ENCODE peak calls at places on chromosomes 13 and 19, in four cellular contexts. O, D, T and H are unnamed samples.

GRCh38 chr19:12838893-12839656 is 760 bp downstream of the MAST1 start:
- DNase-seq in T (no peak), D (no peak), O (peak; percentile 47), H (no peak)

GRCh38 chr13:54387607-54388006 is 1359.0 kb downstream of the OLFM4 start:
- DNase-seq in O (no peak), T (no peak), D (no peak), H (no peak)

GRCh38 chr13:42971670-42972355 is 20.2 kb downstream of the EPSTI1 start:
- DNase-seq in O (no peak), T (no peak), D (no peak), H (no peak)

GRCh38 chr13:46388846-46389245 is 1.8 kb upstream of the RUBCNL start:
- DNase-seq in T (no peak), D (no peak), O (no peak), H (no peak)

GRCh38 chr19:11446652-11447301 is 11.3 kb downstream of the PRKCSH start:
- DNase-seq in O (peak; percentile 94), D (peak; percentile 72), T (no peak), H (peak; percentile 80)

GRCh38 chr13:20891768-20892167 is 10.8 kb downstream of the XPO4 start:
- DNase-seq in D (no peak), O (no peak), T (no peak), H (no peak)

GRCh38 chr13:111610077-111610476 is 289.6 kb downstream of the TEX29 start:
- DNase-seq in O (no peak), T (no peak), D (no peak), H (no peak)

GRCh38 chr13:51806571-51806970 is 2.6 kb upstream of the DHRS12 start:
- DNase-seq in O (no peak), T (no peak), D (no peak), H (no peak)

GRCh38 chr13:38401276-38401675 is 51.6 kb downstream of the UFM1 start:
- DNase-seq in D (no peak), O (no peak), T (no peak), H (no peak)

GRCh38 chr19:39696418-39696817 is 7.9 kb upstream of the LGALS14 start:
- DNase-seq in T (no peak), O (no peak), D (no peak), H (no peak)

GRCh38 chr13:36006347-36006746 is 124.8 kb downstream of the DCLK1 start:
- DNase-seq in O (no peak), T (no peak), D (no peak), H (no peak)

GRCh38 chr13:98450495-98451167 is 126.3 kb downstream of the STK24 start:
- DNase-seq in O (no peak), T (no peak), D (no peak), H (no peak)

GRCh38 chr13:77429320-77430142 is 102.6 kb upstream of the MYCBP2 start:
- DNase-seq in O (no peak), T (no peak), D (no peak), H (no peak)

GRCh38 chr13:113532156-113532806 is 41.8 kb upstream of the DCUN1D2 start:
- DNase-seq in D (no peak), T (no peak), O (no peak), H (no peak)

GRCh38 chr13:38824342-38824741 is 137.5 kb downstream of the FREM2 start:
- DNase-seq in O (no peak), T (no peak), D (no peak), H (no peak)

GRCh38 chr19:46189971-46190335 is 39.6 kb upstream of the IGFL1 start:
- DNase-seq in D (no peak), T (no peak), O (no peak), H (no peak)

GRCh38 chr13:67096418-67096817 is 133.7 kb downstream of the PCDH9 start:
- DNase-seq in O (no peak), T (no peak), D (no peak), H (no peak)

GRCh38 chr13:95564091-95564490 is 11.6 kb downstream of the CLDN10 start:
- DNase-seq in T (no peak), D (no peak), O (no peak), H (no peak)

GRCh38 chr13:97567510-97568243 is 133.7 kb downstream of the RAP2A start:
- DNase-seq in O (no peak), D (no peak), T (no peak), H (no peak)

GRCh38 chr19:19275166-19275565 is 2.1 kb upstream of the TM6SF2 start:
- DNase-seq in D (no peak), O (no peak), T (no peak), H (no peak)

GRCh38 chr13:49499889-49500660 is 4.3 kb downstream of the PHF11 start:
- DNase-seq in O (no peak), T (no peak), D (no peak), H (no peak)

GRCh38 chr19:46916971-46917370 is 56.2 kb downstream of the ARHGAP35 start:
- DNase-seq in T (no peak), D (no peak), O (no peak), H (no peak)

GRCh38 chr13:47409778-47410177 is 512.9 kb upstream of the HTR2A start:
- DNase-seq in T (no peak), D (no peak), O (no peak), H (no peak)

GRCh38 chr19:1568320-1569019 is at the start of gene MEX3D:
- DNase-seq in O (peak; percentile 85), T (no peak), D (peak; percentile 80), H (peak; percentile 97)

GRCh38 chr13:114230117-114230516 is 4.6 kb upstream of the CDC16 start:
- DNase-seq in O (no peak), D (no peak), T (no peak), H (no peak)

GRCh38 chr19:31372245-31372781 is 23.1 kb upstream of the TSHZ3 start:
- DNase-seq in O (no peak), D (no peak), T (no peak), H (no peak)

GRCh38 chr19:39684283-39684682 is 20.0 kb upstream of the LGALS14 start:
- DNase-seq in T (no peak), D (no peak), O (no peak), H (no peak)

GRCh38 chr19:39127812-39128510 is 2.4 kb downstream of the PAK4 start:
- DNase-seq in O (no peak), T (no peak), D (no peak), H (no peak)

GRCh38 chr13:48808689-48809088 is 155.0 kb downstream of the CYSLTR2 start:
- DNase-seq in O (no peak), D (no peak), T (no peak), H (no peak)

GRCh38 chr13:98890186-98890585 is 87.7 kb downstream of the DOCK9 start:
- DNase-seq in O (no peak), D (no peak), T (no peak), H (no peak)

GRCh38 chr13:47726394-47726793 is 274.7 kb downstream of the SUCLA2 start:
- DNase-seq in O (no peak), T (no peak), D (no peak), H (no peak)

GRCh38 chr19:46388311-46389095 is 24.9 kb downstream of the CCDC8 start:
- DNase-seq in T (no peak), O (no peak), D (no peak), H (no peak)

DNA sequence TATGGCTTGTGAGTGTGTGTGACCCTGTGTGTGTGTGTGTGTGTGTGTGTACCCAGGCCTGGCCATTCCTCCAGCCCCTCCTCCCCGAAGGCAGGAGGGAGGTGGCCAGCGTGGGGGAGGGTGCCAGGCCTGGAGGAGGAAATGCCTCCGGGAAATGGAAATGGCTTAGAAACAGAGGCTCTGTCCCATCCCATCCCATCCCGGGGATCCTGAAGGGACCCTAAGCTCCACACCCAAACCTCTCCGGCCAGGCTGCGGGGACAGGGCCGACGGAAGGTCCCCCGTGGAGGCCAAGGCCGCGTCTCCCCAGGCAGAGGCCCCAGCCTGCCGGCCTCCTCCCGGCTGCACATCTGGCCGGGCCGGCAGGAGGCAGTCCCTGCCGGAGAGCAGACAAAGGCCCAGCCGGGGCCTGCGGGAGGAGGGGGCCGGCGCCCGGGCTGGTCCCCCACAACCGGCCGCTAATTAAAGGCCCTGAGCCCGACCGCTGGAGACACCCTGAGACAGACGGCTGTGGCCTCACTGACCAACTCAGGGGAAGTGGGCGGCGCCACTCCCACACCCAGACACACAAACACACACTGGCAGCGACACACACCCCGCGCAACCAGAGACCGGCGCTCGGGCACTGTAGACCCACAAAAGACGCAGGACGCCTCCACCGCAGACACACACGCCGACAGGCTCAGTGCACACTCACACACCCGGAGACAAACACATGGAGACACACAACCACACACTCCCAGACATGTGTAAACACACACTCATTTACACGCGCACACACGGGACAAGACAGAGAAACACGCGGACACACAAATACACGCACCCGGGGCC is 1.1 kb downstream of the ADAMTS10 start:
- DNase-seq in O (peak; percentile 81), T (peak; percentile 88), D (peak; percentile 58), H (no peak)
- TF ChIP-seq CTCF in O (no peak), T (peak; percentile 47), D (no peak), H (no peak)

DNA sequence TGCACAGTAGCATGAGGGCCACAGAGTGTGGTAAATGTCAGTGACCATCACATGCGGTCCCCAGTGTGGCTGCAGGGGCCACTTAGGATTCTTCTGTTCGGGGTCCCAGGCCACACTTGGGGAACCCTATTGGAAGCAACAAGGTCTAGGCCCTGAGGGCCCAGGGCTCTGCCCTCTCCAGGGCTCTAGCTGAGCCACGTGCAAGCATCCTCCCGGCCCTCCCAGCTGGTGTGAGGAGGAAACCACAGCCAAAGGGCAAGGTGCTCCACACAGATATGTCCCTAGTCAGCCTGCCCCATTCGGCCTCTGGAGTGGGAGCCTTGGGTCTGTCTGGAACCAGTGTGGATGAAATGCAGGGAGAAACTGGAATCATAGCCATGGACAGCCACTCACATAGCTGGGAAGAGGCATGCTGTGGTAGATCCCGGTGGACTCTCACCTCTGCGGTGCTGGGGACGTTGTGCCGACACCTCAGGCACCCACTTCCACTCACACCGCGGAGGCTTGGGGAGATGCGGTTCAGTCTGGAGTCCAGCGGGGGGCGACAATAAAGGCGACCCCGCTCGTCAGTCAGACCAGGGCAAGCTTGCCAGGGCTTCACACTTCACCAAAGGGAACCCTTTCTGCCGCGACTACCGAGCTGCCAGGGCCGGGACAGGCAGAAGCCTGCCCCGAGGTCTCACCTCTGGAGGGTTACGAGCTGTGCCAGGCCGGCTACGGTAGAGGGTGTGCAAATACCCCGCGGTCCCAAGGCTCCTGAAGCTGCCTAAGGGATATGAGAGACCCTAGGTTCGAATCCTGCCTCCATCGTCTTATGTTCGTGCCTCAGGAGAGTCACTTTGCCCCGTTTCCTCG is 4.3 kb upstream of the ZNF497 start:
- DNase-seq in O (no peak), T (no peak), D (no peak), H (no peak)
- TF ChIP-seq CTCF in O (no peak), T (no peak), D (no peak), H (no peak)

DNA sequence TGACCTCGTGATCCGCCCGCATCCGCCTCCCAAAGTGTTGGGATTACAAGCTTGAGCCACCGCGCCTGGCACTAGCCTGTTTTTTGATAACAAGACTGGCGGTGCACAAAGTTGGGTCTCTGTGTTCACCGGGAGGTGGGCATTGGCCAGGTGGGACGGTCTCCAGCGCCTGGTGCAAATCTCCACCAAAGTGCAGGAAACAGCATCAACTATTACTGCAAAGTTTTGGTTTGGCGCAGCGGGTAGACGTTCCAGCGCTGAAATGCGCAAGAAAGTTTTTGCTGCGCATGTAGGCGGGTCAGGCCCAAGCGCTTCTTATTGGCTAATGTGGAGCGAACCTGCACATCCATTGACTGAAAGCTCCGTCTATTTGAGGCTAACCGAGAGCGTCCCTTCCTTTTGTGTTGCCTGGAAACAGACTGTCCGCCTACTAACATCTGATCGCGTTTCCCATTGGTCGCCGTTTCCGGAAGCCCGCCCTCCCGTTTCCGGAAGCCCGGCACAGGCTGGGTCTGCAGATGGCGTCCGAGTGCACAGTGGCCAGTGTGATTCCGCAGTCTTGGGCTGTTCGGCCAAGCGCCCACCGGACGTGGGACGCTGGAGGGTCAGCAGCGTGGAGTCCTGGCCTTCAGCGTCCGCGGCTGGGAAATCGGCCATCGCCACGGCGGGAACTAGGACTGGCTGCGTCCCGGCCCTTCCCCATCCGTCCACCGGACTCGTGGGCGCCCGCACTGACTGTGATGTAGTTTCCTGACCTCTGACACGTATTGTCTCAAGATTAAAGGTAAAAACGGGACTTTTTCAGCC is 53.3 kb upstream of the ZNF527 start:
- DNase-seq in T (peak; percentile 97), D (peak; percentile 94), O (peak; percentile 93), H (peak; percentile 47)
- TF ChIP-seq CTCF in T (peak; percentile 50), D (no peak), O (no peak), H (peak; percentile 38)

GRCh38 chr19:35236638-35237400 is 8.3 kb upstream of the FAM187B start:
- DNase-seq in D (no peak), O (no peak), T (peak; percentile 7), H (no peak)
- TF ChIP-seq CTCF in D (no peak), O (no peak), T (no peak), H (no peak)